ENCODE peak calls at places on chromosomes 7 and 10, in eight cellular contexts. G is ureter; Z is posterior vena cava; D is PC-9; R is gastrocnemius medialis; U is GM23248; S is GM03348; H is naive thymus-derived CD8-positive, alpha-beta T cell. Y is an unnamed sample.
A peak's percentile ranks its signal among the peaks of the same experiment; 100 is the strongest.

GRCh38 chr7:46607176-46607575 is 686.1 kb upstream of the IGFBP3 start:
- DNase-seq in R (no peak), U (no peak), Z (no peak), H (no peak), S (no peak), G (no peak), D (no peak), Y (no peak)

GRCh38 chr7:29806793-29807178 is 478 bp downstream of the WIPF3 start:
- DNase-seq in D (no peak), R (no peak), S (no peak), G (no peak), H (no peak), U (no peak), Z (no peak), Y (no peak)

GRCh38 chr7:151006590-151007300 is 15.9 kb downstream of the NOS3 start:
- DNase-seq in U (no peak), H (no peak), S (no peak), G (no peak), Z (no peak), D (no peak), R (no peak), Y (no peak)

GRCh38 chr10:112040696-112041095 is 142.9 kb downstream of the GPAM start:
- DNase-seq in H (no peak), D (no peak), R (no peak), Z (no peak), S (no peak), G (no peak), U (no peak), Y (no peak)

GRCh38 chr10:105827133-105827532 is 1186.0 kb downstream of the SORCS3 start:
- DNase-seq in D (no peak), H (no peak), Z (no peak), U (no peak), S (no peak), G (no peak), R (no peak), Y (no peak)

GRCh38 chr10:64771253-64771652 is 1250.1 kb downstream of the REEP3 start:
- DNase-seq in U (no peak), Z (no peak), S (no peak), G (no peak), H (no peak), R (no peak), D (no peak), Y (no peak)

GRCh38 chr10:116771101-116771705 is 28.8 kb upstream of the HSPA12A start:
- DNase-seq in G (peak; percentile 60), D (no peak), Z (peak; percentile 91), U (peak; percentile 99), S (peak; percentile 96), R (peak; percentile 56), H (no peak), Y (no peak)

GRCh38 chr10:84341538-84341856 is 13.1 kb downstream of the CCSER2 start:
- DNase-seq in S (no peak), H (no peak), Z (no peak), U (no peak), G (no peak), D (no peak), R (no peak), Y (no peak)

GRCh38 chr7:103073989-103074518 is 542 bp downstream of the FBXL13 start:
- DNase-seq in D (no peak), Z (no peak), H (no peak), R (no peak), S (no peak), U (peak; percentile 40), G (no peak), Y (no peak)

GRCh38 chr7:106167439-106168136 is 55.5 kb upstream of the SYPL1 start:
- DNase-seq in R (no peak), D (no peak), U (peak; percentile 71), Z (no peak), H (no peak), G (no peak), S (peak; percentile 53), Y (no peak)

GRCh38 chr7:151481650-151482505 is 37.8 kb downstream of the RHEB start:
- DNase-seq in Z (no peak), U (no peak), H (no peak), R (no peak), D (no peak), S (no peak), G (no peak), Y (no peak)

GRCh38 chr10:28627102-28627501 is 50.2 kb upstream of the BAMBI start:
- DNase-seq in R (no peak), D (no peak), H (no peak), G (no peak), U (no peak), Z (no peak), S (no peak), Y (no peak)

GRCh38 chr7:18292584-18292983 is 203.0 kb upstream of the HDAC9 start:
- DNase-seq in G (no peak), U (no peak), H (no peak), D (no peak), S (no peak), Z (no peak), R (no peak), Y (no peak)

GRCh38 chr7:98021588-98022351 is 31.8 kb upstream of the OCM2 start:
- DNase-seq in D (peak; percentile 85), Z (peak; percentile 94), U (peak; percentile 79), H (peak; percentile 78), R (peak; percentile 18), S (peak; percentile 90), G (peak; percentile 73), Y (peak; percentile 55)

GRCh38 chr10:108957681-108958080 is 965.6 kb downstream of the XPNPEP1 start:
- DNase-seq in R (no peak), Z (no peak), H (no peak), U (peak; percentile 82), S (peak; percentile 54), G (no peak), D (no peak), Y (no peak)

GRCh38 chr10:52226448-52226847 is 87.6 kb upstream of the DKK1 start:
- DNase-seq in H (no peak), S (peak; percentile 40), Z (no peak), G (no peak), U (peak; percentile 74), R (no peak), D (no peak), Y (no peak)

GRCh38 chr10:13016413-13016812 is 14.9 kb upstream of the CCDC3 start:
- DNase-seq in R (no peak), H (no peak), S (no peak), D (no peak), U (no peak), G (no peak), Z (no peak), Y (no peak)

Y was measured in caudate nucleus.